ENCODE peak calls at places on chromosomes 12 and 14, in ten cellular contexts. One of them, this sample, is unnamed.

GRCh38 chr12:109963743-109964429 is 32.3 kb downstream of the GIT2 start:
- DNase-seq in GM06990: no peak
- DNase-seq in pancreas: peak
- DNase-seq in breast epithelium: no peak
- DNase-seq in hepatocyte: peak
- DNase-seq in left ventricle myocardium inferior: no peak
- DNase-seq in spleen: no peak
- DNase-seq in endothelial cell: no peak
- DNase-seq in AG10803: peak
- DNase-seq in kidney: no peak
- DNase-seq in this sample: no peak

GRCh38 chr14:22314183-22314820 is 274.7 kb downstream of the DAD1 start:
- DNase-seq in GM06990: no peak
- DNase-seq in pancreas: peak
- DNase-seq in breast epithelium: no peak
- DNase-seq in hepatocyte: peak
- DNase-seq in left ventricle myocardium inferior: no peak
- DNase-seq in spleen: no peak
- DNase-seq in endothelial cell: peak
- DNase-seq in AG10803: peak
- DNase-seq in kidney: no peak
- DNase-seq in this sample: peak

GRCh38 chr12:6229823-6230222 is 29.6 kb downstream of the CD9 start:
- DNase-seq in GM06990: no peak
- DNase-seq in pancreas: no peak
- DNase-seq in breast epithelium: no peak
- DNase-seq in hepatocyte: peak
- DNase-seq in left ventricle myocardium inferior: peak
- DNase-seq in spleen: peak
- DNase-seq in endothelial cell: no peak
- DNase-seq in AG10803: peak
- DNase-seq in kidney: peak
- DNase-seq in this sample: no peak

GRCh38 chr14:90641111-90642010 is 174.9 kb downstream of the TTC7B start:
- DNase-seq in GM06990: no peak
- DNase-seq in pancreas: no peak
- DNase-seq in breast epithelium: no peak
- DNase-seq in hepatocyte: no peak
- DNase-seq in left ventricle myocardium inferior: no peak
- DNase-seq in spleen: no peak
- DNase-seq in endothelial cell: no peak
- DNase-seq in AG10803: no peak
- DNase-seq in kidney: no peak
- DNase-seq in this sample: no peak

GRCh38 chr12:49451468-49452259 is 84.4 kb downstream of the SPATS2 start:
- DNase-seq in GM06990: peak
- DNase-seq in pancreas: no peak
- DNase-seq in breast epithelium: no peak
- DNase-seq in hepatocyte: no peak
- DNase-seq in left ventricle myocardium inferior: no peak
- DNase-seq in spleen: no peak
- DNase-seq in endothelial cell: no peak
- DNase-seq in AG10803: no peak
- DNase-seq in kidney: no peak
- DNase-seq in this sample: peak

GRCh38 chr14:68190032-68190431 is 370.5 kb downstream of the RAD51B start:
- DNase-seq in GM06990: no peak
- DNase-seq in pancreas: no peak
- DNase-seq in breast epithelium: no peak
- DNase-seq in hepatocyte: no peak
- DNase-seq in left ventricle myocardium inferior: no peak
- DNase-seq in spleen: no peak
- DNase-seq in endothelial cell: no peak
- DNase-seq in AG10803: no peak
- DNase-seq in kidney: no peak
- DNase-seq in this sample: no peak

GRCh38 chr14:37969511-37969979 is 238.2 kb upstream of the SSTR1 start:
- DNase-seq in GM06990: no peak
- DNase-seq in pancreas: peak
- DNase-seq in breast epithelium: no peak
- DNase-seq in hepatocyte: peak
- DNase-seq in left ventricle myocardium inferior: no peak
- DNase-seq in spleen: no peak
- DNase-seq in endothelial cell: no peak
- DNase-seq in AG10803: no peak
- DNase-seq in kidney: no peak
- DNase-seq in this sample: no peak

GRCh38 chr12:93358821-93359220 is 18.9 kb upstream of the NUDT4 start:
- DNase-seq in GM06990: no peak
- DNase-seq in pancreas: no peak
- DNase-seq in breast epithelium: no peak
- DNase-seq in hepatocyte: no peak
- DNase-seq in left ventricle myocardium inferior: no peak
- DNase-seq in spleen: no peak
- DNase-seq in endothelial cell: no peak
- DNase-seq in AG10803: no peak
- DNase-seq in kidney: no peak
- DNase-seq in this sample: no peak

GRCh38 chr14:22002860-22003284 is 329.3 kb upstream of the OR4E1 start:
- DNase-seq in GM06990: no peak
- DNase-seq in pancreas: no peak
- DNase-seq in breast epithelium: no peak
- DNase-seq in hepatocyte: peak
- DNase-seq in left ventricle myocardium inferior: no peak
- DNase-seq in spleen: no peak
- DNase-seq in endothelial cell: peak
- DNase-seq in AG10803: no peak
- DNase-seq in kidney: no peak
- DNase-seq in this sample: no peak

GRCh38 chr12:79121486-79121885 is 256.9 kb downstream of the SYT1 start:
- DNase-seq in GM06990: no peak
- DNase-seq in pancreas: no peak
- DNase-seq in breast epithelium: no peak
- DNase-seq in hepatocyte: peak
- DNase-seq in left ventricle myocardium inferior: no peak
- DNase-seq in spleen: no peak
- DNase-seq in endothelial cell: peak
- DNase-seq in AG10803: no peak
- DNase-seq in kidney: no peak
- DNase-seq in this sample: peak

GRCh38 chr14:68309121-68309520 is 483.7 kb downstream of the ZFP36L1 start:
- DNase-seq in GM06990: no peak
- DNase-seq in pancreas: no peak
- DNase-seq in breast epithelium: no peak
- DNase-seq in hepatocyte: no peak
- DNase-seq in left ventricle myocardium inferior: no peak
- DNase-seq in spleen: no peak
- DNase-seq in endothelial cell: no peak
- DNase-seq in AG10803: no peak
- DNase-seq in kidney: no peak
- DNase-seq in this sample: no peak

GRCh38 chr12:118035194-118036041 is 18.9 kb downstream of the RFC5 start:
- DNase-seq in GM06990: peak
- DNase-seq in pancreas: no peak
- DNase-seq in breast epithelium: no peak
- DNase-seq in hepatocyte: no peak
- DNase-seq in left ventricle myocardium inferior: no peak
- DNase-seq in spleen: no peak
- DNase-seq in endothelial cell: no peak
- DNase-seq in AG10803: peak
- DNase-seq in kidney: no peak
- DNase-seq in this sample: peak

GRCh38 chr14:61749867-61750266 is 12.4 kb upstream of the SNAPC1 start:
- DNase-seq in GM06990: no peak
- DNase-seq in pancreas: no peak
- DNase-seq in breast epithelium: no peak
- DNase-seq in hepatocyte: peak
- DNase-seq in left ventricle myocardium inferior: no peak
- DNase-seq in spleen: no peak
- DNase-seq in endothelial cell: no peak
- DNase-seq in AG10803: no peak
- DNase-seq in kidney: no peak
- DNase-seq in this sample: no peak

GRCh38 chr14:90911121-90911520 is 94.9 kb upstream of the TTC7B start:
- DNase-seq in GM06990: no peak
- DNase-seq in pancreas: no peak
- DNase-seq in breast epithelium: no peak
- DNase-seq in hepatocyte: no peak
- DNase-seq in left ventricle myocardium inferior: no peak
- DNase-seq in spleen: no peak
- DNase-seq in endothelial cell: no peak
- DNase-seq in AG10803: no peak
- DNase-seq in kidney: no peak
- DNase-seq in this sample: no peak

GRCh38 chr12:2642896-2643425 is 151.8 kb upstream of the FKBP4 start:
- DNase-seq in GM06990: no peak
- DNase-seq in pancreas: no peak
- DNase-seq in breast epithelium: no peak
- DNase-seq in hepatocyte: no peak
- DNase-seq in left ventricle myocardium inferior: no peak
- DNase-seq in spleen: peak
- DNase-seq in endothelial cell: no peak
- DNase-seq in AG10803: no peak
- DNase-seq in kidney: peak
- DNase-seq in this sample: no peak

GRCh38 chr14:70780396-70781075 is 28.8 kb downstream of the MAP3K9 start:
- DNase-seq in GM06990: peak
- DNase-seq in pancreas: no peak
- DNase-seq in breast epithelium: no peak
- DNase-seq in hepatocyte: no peak
- DNase-seq in left ventricle myocardium inferior: peak
- DNase-seq in spleen: peak
- DNase-seq in endothelial cell: no peak
- DNase-seq in AG10803: no peak
- DNase-seq in kidney: no peak
- DNase-seq in this sample: peak

DNA sequence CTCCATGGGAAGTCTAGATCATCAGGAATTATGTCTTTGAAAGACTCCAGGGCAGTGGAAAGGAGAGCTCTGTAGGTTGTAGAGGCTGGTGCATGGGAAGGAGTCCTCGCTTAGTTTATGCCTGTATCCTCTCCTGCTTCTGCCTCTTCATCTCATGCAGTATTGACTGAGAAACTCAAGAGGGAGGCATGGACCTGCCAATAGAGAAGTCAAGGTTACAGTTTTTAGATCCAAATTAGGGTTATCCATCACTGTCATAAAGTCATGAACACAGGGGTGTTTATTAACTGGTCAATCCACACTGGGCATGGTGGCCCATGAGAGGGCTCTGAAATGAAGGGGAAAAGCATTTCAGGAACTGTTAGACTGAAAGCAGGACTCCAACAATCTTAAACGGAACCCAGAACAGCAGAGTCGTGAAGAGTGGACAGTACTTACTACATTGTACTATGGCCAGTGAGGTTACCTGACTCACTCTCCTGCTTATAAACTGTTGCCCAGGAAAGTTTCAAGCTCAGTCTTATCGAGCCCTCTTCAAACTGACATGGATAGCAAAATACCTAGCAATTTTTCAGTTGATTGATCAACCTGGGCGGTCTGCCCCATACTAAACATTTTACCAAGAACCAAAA is 30.1 kb upstream of the DHRS7 start:
- DNase-seq in GM06990: no peak
- DNase-seq in pancreas: no peak
- DNase-seq in breast epithelium: no peak
- DNase-seq in hepatocyte: no peak
- DNase-seq in left ventricle myocardium inferior: no peak
- DNase-seq in spleen: no peak
- DNase-seq in endothelial cell: no peak
- DNase-seq in AG10803: no peak
- DNase-seq in kidney: no peak
- DNase-seq in this sample: no peak
- TF ChIP-seq CTCF in GM06990: peak
- TF ChIP-seq CTCF in pancreas: no peak
- TF ChIP-seq CTCF in breast epithelium: no peak
- TF ChIP-seq CTCF in hepatocyte: peak
- TF ChIP-seq CTCF in left ventricle myocardium inferior: peak
- TF ChIP-seq CTCF in spleen: no peak
- TF ChIP-seq CTCF in endothelial cell: no peak
- TF ChIP-seq CTCF in AG10803: no peak
- TF ChIP-seq CTCF in kidney: peak
- TF ChIP-seq CTCF in this sample: peak

GRCh38 chr12:41663487-41664258 is 475.6 kb downstream of the PDZRN4 start:
- DNase-seq in GM06990: no peak
- DNase-seq in pancreas: no peak
- DNase-seq in breast epithelium: no peak
- DNase-seq in hepatocyte: peak
- DNase-seq in left ventricle myocardium inferior: no peak
- DNase-seq in spleen: no peak
- DNase-seq in endothelial cell: peak
- DNase-seq in AG10803: peak
- DNase-seq in kidney: no peak
- DNase-seq in this sample: no peak
- TF ChIP-seq CTCF in GM06990: peak
- TF ChIP-seq CTCF in pancreas: peak
- TF ChIP-seq CTCF in breast epithelium: peak
- TF ChIP-seq CTCF in hepatocyte: peak
- TF ChIP-seq CTCF in left ventricle myocardium inferior: peak
- TF ChIP-seq CTCF in spleen: no peak
- TF ChIP-seq CTCF in endothelial cell: peak
- TF ChIP-seq CTCF in AG10803: peak
- TF ChIP-seq CTCF in kidney: peak
- TF ChIP-seq CTCF in this sample: no peak

DNA sequence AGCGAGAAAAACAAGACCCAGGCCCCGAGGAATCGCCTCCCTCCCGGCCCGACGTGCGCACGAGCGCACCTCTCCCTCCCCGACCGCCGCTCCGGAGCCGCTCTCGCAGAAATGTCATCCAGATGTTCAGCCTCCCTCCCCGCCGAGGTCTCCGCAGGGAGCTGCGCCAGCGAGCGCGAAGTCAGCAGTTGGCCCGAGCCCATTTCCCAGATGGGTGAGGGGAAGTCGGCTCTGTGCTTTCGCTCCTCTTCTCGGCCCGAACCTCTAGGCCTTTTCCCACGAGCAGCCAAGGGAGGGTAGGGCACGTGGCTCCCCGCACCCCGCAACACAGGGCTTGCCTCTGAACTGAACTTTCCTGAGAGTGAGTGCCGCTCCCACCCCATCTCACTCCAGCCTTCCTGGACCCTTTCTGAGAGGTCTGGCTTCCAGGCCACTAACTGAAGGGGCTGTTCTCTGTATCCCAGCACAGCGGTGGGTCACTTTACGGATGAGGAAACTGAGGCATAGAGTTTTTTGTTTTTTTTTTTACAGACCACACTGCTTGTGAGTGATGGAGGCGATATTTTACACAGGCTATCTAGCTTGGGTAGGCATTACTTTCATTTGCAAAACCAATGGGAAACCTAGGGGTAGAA is 1.0 kb upstream of the TGFB3 start:
- DNase-seq in GM06990: peak
- DNase-seq in pancreas: peak
- DNase-seq in breast epithelium: no peak
- DNase-seq in hepatocyte: no peak
- DNase-seq in left ventricle myocardium inferior: peak
- DNase-seq in spleen: no peak
- DNase-seq in endothelial cell: no peak
- DNase-seq in AG10803: peak
- DNase-seq in kidney: peak
- DNase-seq in this sample: no peak
- TF ChIP-seq CTCF in GM06990: no peak
- TF ChIP-seq CTCF in pancreas: no peak
- TF ChIP-seq CTCF in breast epithelium: no peak
- TF ChIP-seq CTCF in hepatocyte: no peak
- TF ChIP-seq CTCF in left ventricle myocardium inferior: peak
- TF ChIP-seq CTCF in spleen: no peak
- TF ChIP-seq CTCF in endothelial cell: no peak
- TF ChIP-seq CTCF in AG10803: no peak
- TF ChIP-seq CTCF in kidney: no peak
- TF ChIP-seq CTCF in this sample: no peak

GRCh38 chr14:20818861-20819260 is 16.2 kb upstream of the RNASE1 start:
- DNase-seq in GM06990: no peak
- DNase-seq in pancreas: no peak
- DNase-seq in breast epithelium: no peak
- DNase-seq in hepatocyte: no peak
- DNase-seq in left ventricle myocardium inferior: no peak
- DNase-seq in spleen: no peak
- DNase-seq in endothelial cell: no peak
- DNase-seq in AG10803: no peak
- DNase-seq in kidney: no peak
- DNase-seq in this sample: no peak
- TF ChIP-seq CTCF in GM06990: no peak
- TF ChIP-seq CTCF in pancreas: no peak
- TF ChIP-seq CTCF in breast epithelium: no peak
- TF ChIP-seq CTCF in hepatocyte: no peak
- TF ChIP-seq CTCF in left ventricle myocardium inferior: peak
- TF ChIP-seq CTCF in spleen: no peak
- TF ChIP-seq CTCF in endothelial cell: no peak
- TF ChIP-seq CTCF in AG10803: no peak
- TF ChIP-seq CTCF in kidney: no peak
- TF ChIP-seq CTCF in this sample: no peak

This sample was measured in GM13976.